ENCODE peak calls at places on chromosomes 3 and 15, in six cellular contexts. X is activated CD4-positive, alpha-beta T cell treated with anti-CD3 and anti-CD28 coated beads, Interleukin-2, amount 10 ng/mL, durations not matched to agents 7 days and 5 days; I is A172; U is AG09309; E is tibial nerve; A is RPMI7951. Y is an unnamed sample.

GRCh38 chr15:87816811-87817210 is 439.7 kb downstream of the NTRK3 start:
- DNase-seq in X (no peak), E (no peak), U (peak), A (peak), I (peak), Y (no peak)

GRCh38 chr3:107392549-107393165 is 15.4 kb downstream of the CCDC54 start:
- DNase-seq in E (no peak), A (peak), U (peak), I (peak), X (no peak), Y (no peak)

GRCh38 chr15:60821462-60822061 is 342.6 kb upstream of the ICE2 start:
- DNase-seq in A (no peak), U (no peak), E (no peak), X (no peak), I (no peak), Y (no peak)

GRCh38 chr3:46517016-46517770 is 19.4 kb downstream of the RTP3 start:
- DNase-seq in A (peak), X (no peak), E (no peak), U (peak), I (peak), Y (no peak)

GRCh38 chr3:104750581-104750980 is 616.1 kb upstream of the ALCAM start:
- DNase-seq in I (no peak), U (no peak), A (no peak), E (no peak), X (no peak), Y (no peak)

GRCh38 chr3:23648326-23648964 is 157.3 kb upstream of the UBE2E1 start:
- DNase-seq in X (no peak), E (no peak), U (no peak), I (peak), A (peak), Y (no peak)

GRCh38 chr15:74375303-74375693 is 7.9 kb upstream of the CYP11A1 start:
- DNase-seq in I (peak), E (peak), A (peak), U (peak), X (peak), Y (peak)

GRCh38 chr15:77617507-77618285 is 15.0 kb downstream of the LINGO1 start:
- DNase-seq in U (no peak), X (no peak), E (no peak), I (no peak), A (no peak), Y (no peak)

GRCh38 chr15:67769468-67770097 is 55.7 kb upstream of the SKOR1 start:
- DNase-seq in U (no peak), I (no peak), X (no peak), A (no peak), E (no peak), Y (no peak)

GRCh38 chr3:188904670-188905069 is 267.1 kb upstream of the TPRG1 start:
- DNase-seq in I (peak), U (peak), E (no peak), A (peak), X (no peak), Y (no peak)

GRCh38 chr15:61041886-61042285 is 187.2 kb downstream of the RORA start:
- DNase-seq in E (no peak), A (no peak), U (no peak), X (no peak), I (no peak), Y (no peak)

GRCh38 chr15:62021991-62022600 is 38.2 kb downstream of the VPS13C start:
- DNase-seq in X (no peak), U (no peak), I (no peak), A (peak), E (no peak), Y (no peak)

GRCh38 chr3:185351371-185351770 is 11.6 kb upstream of the MAP3K13 start:
- DNase-seq in I (no peak), X (no peak), A (no peak), E (no peak), U (no peak), Y (no peak)

GRCh38 chr15:26891448-26891881 is 24.6 kb downstream of the GABRA5 start:
- DNase-seq in A (peak), X (peak), U (peak), E (no peak), I (peak), Y (no peak)

GRCh38 chr3:98972720-98973119 is 71.2 kb upstream of the DCBLD2 start:
- DNase-seq in E (no peak), X (no peak), I (peak), U (no peak), A (peak), Y (no peak)

GRCh38 chr3:160001850-160002623 is 13.4 kb downstream of the IL12A start:
- DNase-seq in E (no peak), A (no peak), X (no peak), U (no peak), I (no peak), Y (no peak)

GRCh38 chr3:157769378-157769777 is 266.2 kb upstream of the VEPH1 start:
- DNase-seq in I (no peak), X (no peak), U (no peak), A (no peak), E (no peak), Y (no peak)

GRCh38 chr15:98484914-98485313 is 163.4 kb upstream of the IGF1R start:
- DNase-seq in X (no peak), U (no peak), E (no peak), I (no peak), A (no peak), Y (no peak)

GRCh38 chr15:41648770-41649169 is 11.4 kb upstream of the MGA start:
- DNase-seq in X (no peak), E (no peak), A (peak), I (no peak), U (no peak), Y (no peak)

GRCh38 chr3:15439476-15439875 is 12.1 kb downstream of the EAF1 start:
- DNase-seq in E (no peak), U (no peak), X (no peak), A (peak), I (no peak), Y (no peak)

GRCh38 chr3:3560566-3561336 is 238.5 kb upstream of the LRRN1 start:
- DNase-seq in X (no peak), U (no peak), I (peak), A (no peak), E (no peak), Y (no peak)

GRCh38 chr3:195717416-195717815 is 3.4 kb upstream of the MUC20 start:
- DNase-seq in I (no peak), U (no peak), A (no peak), X (no peak), E (no peak), Y (no peak)

GRCh38 chr15:69941931-69942471 is 155.7 kb downstream of the TLE3 start:
- DNase-seq in A (no peak), I (no peak), U (no peak), X (no peak), E (no peak), Y (no peak)

GRCh38 chr3:25306741-25307140 is 121.3 kb upstream of the RARB start:
- DNase-seq in X (no peak), A (no peak), U (no peak), E (no peak), I (no peak), Y (no peak)

GRCh38 chr3:171092467-171092911 is 66.0 kb upstream of the SLC2A2 start:
- DNase-seq in U (no peak), X (no peak), A (peak), I (no peak), E (no peak), Y (no peak)

GRCh38 chr3:61251174-61251972 is at the start of gene FHIT:
- DNase-seq in I (peak), U (peak), X (peak), A (peak), E (peak), Y (peak)

GRCh38 chr15:99134317-99134821 is 29.5 kb downstream of the SYNM start:
- DNase-seq in I (no peak), U (no peak), E (no peak), X (no peak), A (no peak), Y (no peak)

GRCh38 chr3:139299261-139300132 is 44.3 kb upstream of the MRPS22 start:
- DNase-seq in I (peak), U (no peak), E (no peak), X (no peak), A (peak), Y (no peak)